ENCODE peak calls at places on chromosomes 7 and 10, in eight cellular contexts. P is PC-3, F is MM.1S, R is SK-N-SH, U is HCT116, C is hepatocyte, I is GM23338, L is GM23248. N is an unnamed sample. For H3K9me2, the result is how much of the 10 kb centered on the place peaks cover.

GRCh38 chr10:66837990-66838389 is 87.8 kb upstream of the LRRTM3 start:
- DNase-seq in C (no peak), P (peak), L (peak), F (no peak), R (no peak), U (no peak), I (no peak), N (no peak)

GRCh38 chr7:46725838-46726237 is 804.8 kb upstream of the IGFBP3 start:
- DNase-seq in L (peak), C (no peak), P (peak), U (no peak), I (no peak), F (no peak), R (no peak), N (no peak)

GRCh38 chr7:79149831-79150230 is 303.6 kb downstream of the MAGI2 start:
- DNase-seq in P (peak), U (no peak), F (no peak), C (no peak), I (no peak), R (no peak), L (no peak), N (no peak)

GRCh38 chr10:8544057-8544380 is 489.5 kb downstream of the GATA3 start:
- DNase-seq in P (peak), L (no peak), I (no peak), R (no peak), C (peak), F (no peak), U (no peak), N (no peak)

GRCh38 chr7:6588566-6588965 is 1.3 kb upstream of the INTS15 start:
- DNase-seq in F (no peak), C (no peak), R (no peak), P (no peak), L (no peak), I (no peak), U (no peak), N (no peak)

GRCh38 chr10:91672021-91672608 is 39.2 kb upstream of the PPP1R3C start:
- DNase-seq in I (peak), R (peak), C (peak), F (no peak), L (peak), P (peak), U (no peak), N (no peak)

GRCh38 chr7:80070391-80070790 is 64.2 kb upstream of the GNAI1 start:
- DNase-seq in R (no peak), L (peak), I (no peak), P (no peak), F (no peak), C (no peak), U (no peak), N (no peak)

GRCh38 chr7:115306541-115306940 is 384.6 kb downstream of the MDFIC start:
- DNase-seq in F (no peak), L (no peak), R (no peak), P (no peak), C (no peak), I (no peak), U (no peak), N (no peak)

GRCh38 chr7:50369408-50370026 is 65.0 kb downstream of the IKZF1 start:
- DNase-seq in U (peak), P (peak), L (peak), C (no peak), F (peak), R (peak), I (peak), N (peak)

GRCh38 chr7:28729276-28729675 is 228.9 kb downstream of the TRIL start:
- DNase-seq in F (no peak), I (no peak), R (no peak), L (peak), P (peak), C (no peak), U (no peak), N (no peak)

GRCh38 chr7:153476166-153476565 is 576.0 kb upstream of the DPP6 start:
- DNase-seq in F (no peak), I (no peak), U (no peak), C (no peak), R (no peak), L (no peak), P (no peak), N (no peak)

GRCh38 chr7:45697576-45698136 is 123.5 kb downstream of the ADCY1 start:
- DNase-seq in F (no peak), P (no peak), I (no peak), U (no peak), R (no peak), L (peak), C (no peak), N (no peak)

GRCh38 chr10:80150172-80150571 is 17.6 kb downstream of the PLAC9 start:
- DNase-seq in L (no peak), P (no peak), C (no peak), R (no peak), I (no peak), U (no peak), F (no peak), N (no peak)

GRCh38 chr10:117531371-117532002 is 11.1 kb upstream of the EMX2 start:
- DNase-seq in F (no peak), I (no peak), U (no peak), C (no peak), R (no peak), L (no peak), P (no peak), N (no peak)

GRCh38 chr7:149494738-149495368 is 2.8 kb downstream of the ZNF746 start:
- DNase-seq in I (no peak), U (no peak), L (peak), P (no peak), C (no peak), F (no peak), R (no peak), N (no peak)

GRCh38 chr10:22649390-22649841 is 65.0 kb downstream of the PIP4K2A start:
- DNase-seq in I (no peak), C (no peak), F (no peak), P (no peak), U (no peak), R (no peak), L (no peak), N (no peak)

GRCh38 chr10:70649526-70649925 is 22.8 kb upstream of the ADAMTS14 start:
- DNase-seq in U (no peak), I (no peak), P (peak), C (no peak), R (no peak), F (no peak), L (peak), N (no peak)

GRCh38 chr7:138282997-138283396 is 177.1 kb upstream of the TRIM24 start:
- DNase-seq in L (no peak), U (no peak), F (no peak), C (no peak), R (no peak), P (no peak), I (no peak), N (no peak)

GRCh38 chr10:132172091-132173066 is 14.4 kb upstream of the DPYSL4 start:
- DNase-seq in R (no peak), L (peak), U (no peak), P (no peak), I (no peak), F (no peak), C (no peak), N (no peak)

DNA sequence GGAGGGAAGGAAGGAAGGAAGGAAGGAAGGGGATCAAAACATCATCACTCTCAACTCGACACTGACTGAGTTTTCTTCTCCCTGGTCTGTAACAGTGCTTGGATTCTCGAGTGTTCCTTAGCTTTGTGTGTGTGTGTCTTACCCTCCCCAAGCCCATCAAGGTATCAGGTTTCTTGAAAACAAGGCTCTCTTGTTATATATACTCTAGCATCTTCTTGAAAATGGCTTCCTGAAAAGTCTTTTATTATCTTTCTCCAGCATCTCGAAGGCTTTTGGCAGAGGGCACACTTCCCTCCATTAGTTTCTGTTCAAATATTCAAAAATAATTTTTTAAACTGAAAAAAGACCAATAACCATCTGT is 13.4 kb downstream of the SERPINE1 start:
- DNase-seq in U (no peak), C (no peak), P (peak), F (no peak), R (no peak), L (peak), I (peak), N (no peak)
- H3K9me2 ChIP-seq in U (under half), C (under half), P (under half), F (under half), R (under half), L (under half), I (under half), N (under half)

DNA sequence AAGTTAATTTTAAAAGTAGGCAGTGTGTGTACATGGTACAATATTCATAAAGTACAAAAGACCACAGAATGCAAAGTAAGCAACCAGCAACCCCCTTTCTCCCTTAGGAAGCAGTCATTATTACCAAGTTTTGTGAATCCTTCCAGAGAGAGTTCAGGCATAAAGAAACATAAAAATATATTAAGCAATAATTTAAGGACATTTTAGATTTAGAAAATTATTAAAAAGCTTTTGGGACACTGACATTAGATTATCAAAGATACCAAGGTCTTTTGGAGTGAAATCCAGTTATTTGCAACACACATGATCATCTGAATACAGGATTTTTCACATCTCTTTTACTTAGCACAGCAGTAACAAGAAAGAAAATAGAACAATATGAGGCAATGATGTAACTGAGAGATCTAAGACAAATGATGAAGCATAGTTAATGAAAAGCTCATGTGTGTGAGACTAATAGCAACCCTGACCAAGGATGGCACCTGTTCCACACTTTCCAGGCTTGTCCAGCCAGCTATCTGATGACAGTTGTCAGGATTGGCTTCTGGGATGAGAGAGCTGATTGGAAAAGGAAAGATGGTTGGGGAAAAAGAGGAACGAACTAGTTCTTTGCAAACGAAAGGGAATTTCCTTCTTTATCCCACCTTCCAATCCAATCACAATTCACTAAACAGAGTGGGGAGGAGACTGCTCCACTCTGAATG is 115.5 kb upstream of the LAMB4 start:
- DNase-seq in C (no peak), F (no peak), L (no peak), I (no peak), R (no peak), U (no peak), P (no peak), N (no peak)
- H2AFZ ChIP-seq in C (no peak), F (peak), L (peak), I (peak), R (peak), U (peak), P (peak), N (no peak)

GRCh38 chr7:117044664-117045063 is 91.4 kb downstream of the ST7 start:
- DNase-seq in R (no peak), F (no peak), U (no peak), L (no peak), P (no peak), C (no peak), I (no peak), N (no peak)

GRCh38 chr7:117045927-117046710 is 92.8 kb downstream of the ST7 start:
- DNase-seq in I (no peak), F (no peak), U (no peak), C (no peak), P (no peak), L (no peak), R (no peak), N (no peak)

GRCh38 chr7:117041007-117041406 is 87.7 kb downstream of the ST7 start:
- DNase-seq in P (no peak), F (no peak), C (no peak), I (no peak), U (no peak), R (no peak), L (peak), N (no peak)

GRCh38 chr7:117041822-117042221 is 88.5 kb downstream of the ST7 start:
- DNase-seq in F (no peak), L (no peak), P (no peak), I (no peak), C (no peak), R (no peak), U (no peak), N (no peak)

DNA sequence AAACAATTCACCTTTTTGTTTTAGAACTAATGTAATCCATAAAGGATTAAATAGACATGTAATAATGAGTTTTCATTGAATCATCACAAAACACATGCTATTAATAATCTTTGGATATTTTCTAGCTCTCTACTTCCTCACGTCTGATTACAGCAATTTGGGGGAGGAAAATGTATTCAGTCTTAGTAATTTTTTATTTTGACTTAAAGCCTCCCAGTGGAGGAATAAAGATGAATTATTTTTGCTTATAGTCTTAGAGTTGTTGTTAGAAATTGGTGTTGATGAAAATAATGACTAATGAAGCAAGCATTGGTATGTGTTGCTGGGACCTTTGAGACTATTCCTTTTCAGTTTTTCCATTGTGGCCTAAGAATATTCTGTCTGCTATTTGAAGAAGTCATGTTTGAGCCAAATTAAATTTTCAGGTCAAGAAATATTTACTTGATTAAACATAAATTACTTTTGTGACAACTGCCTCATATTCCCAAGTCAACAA is 89.8 kb downstream of the ST7 start:
- DNase-seq in U (no peak), C (no peak), L (peak), R (no peak), P (no peak), I (no peak), F (no peak), N (no peak)
- TF ChIP-seq EZH2phosphoT487 in U (no peak), C (no peak), L (no peak), R (no peak), P (no peak), I (no peak), F (no peak), N (no peak)

GRCh38 chr10:115604627-115605026 is 511.5 kb downstream of the ATRNL1 start:
- DNase-seq in C (no peak), R (peak), L (no peak), U (no peak), F (no peak), I (no peak), P (no peak), N (no peak)

GRCh38 chr10:115606727-115607126 is 513.6 kb downstream of the ATRNL1 start:
- DNase-seq in F (no peak), I (no peak), C (no peak), L (no peak), R (no peak), P (no peak), U (no peak), N (no peak)

GRCh38 chr10:115606081-115606480 is 512.9 kb downstream of the ATRNL1 start:
- DNase-seq in I (no peak), L (no peak), U (no peak), C (no peak), P (no peak), F (no peak), R (no peak), N (no peak)
- H3K9me2 ChIP-seq in I (under half), L (under half), U (under half), C (under half), P (under half), F (under half), R (under half), N (under half)

DNA sequence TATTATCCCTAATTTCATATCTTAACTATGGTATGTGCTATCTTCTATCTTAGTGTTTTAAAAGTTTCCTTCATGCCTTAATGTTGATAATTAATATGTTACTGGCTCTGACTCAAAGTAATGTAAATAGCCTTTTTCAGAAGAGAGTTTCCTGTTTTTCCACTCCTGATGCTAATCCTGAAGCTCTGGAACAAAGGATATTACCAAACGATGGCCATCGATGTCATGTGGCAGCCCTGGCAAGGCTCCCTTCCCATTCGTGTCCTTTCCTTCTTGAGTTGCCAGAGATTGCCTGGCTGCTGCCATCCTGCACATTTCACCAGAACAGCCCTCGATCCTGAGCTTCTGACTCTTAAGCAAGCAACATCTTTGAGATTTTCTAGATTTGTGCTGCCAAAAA is 46.1 kb downstream of the RNF133 start:
- DNase-seq in I (no peak), R (no peak), P (peak), C (no peak), F (no peak), U (no peak), L (no peak), N (no peak)
- H2AFZ ChIP-seq in I (no peak), R (no peak), P (no peak), C (no peak), F (no peak), U (no peak), L (no peak), N (no peak)

DNA sequence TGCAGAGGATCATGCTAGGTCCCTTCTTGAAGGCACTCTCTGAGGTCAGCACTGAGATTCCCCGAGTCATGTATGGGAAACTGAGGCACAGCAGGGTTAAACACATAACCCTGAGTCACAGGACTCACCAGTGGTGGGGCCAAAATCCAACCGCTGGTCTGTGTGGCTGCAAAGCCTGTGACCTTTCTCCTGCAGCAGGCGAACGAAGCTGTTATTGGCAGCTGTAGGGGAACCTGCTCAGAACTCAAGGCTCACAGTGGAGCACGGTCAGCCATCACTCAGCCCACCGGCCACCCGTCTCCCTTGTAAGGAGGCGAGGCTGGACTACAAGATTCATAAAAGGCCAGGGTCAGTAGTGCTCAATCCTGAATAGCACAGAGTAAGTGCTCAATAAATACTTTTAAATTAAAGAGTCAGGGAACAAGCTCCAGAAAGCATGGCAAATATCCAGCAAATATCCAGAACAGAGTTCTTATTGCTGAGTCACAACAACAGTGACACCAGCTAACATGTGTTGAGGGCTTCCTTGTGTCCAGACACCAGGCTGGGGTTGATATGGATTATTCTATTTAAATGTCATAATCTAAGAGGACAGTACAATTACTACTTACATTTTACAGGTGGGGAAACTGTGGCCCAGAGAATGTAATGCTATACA is 34.9 kb downstream of the CHST15 start:
- DNase-seq in C (no peak), L (no peak), R (no peak), U (no peak), I (no peak), F (no peak), P (peak), N (no peak)
- TF ChIP-seq EZH2phosphoT487 in C (no peak), L (no peak), R (no peak), U (no peak), I (no peak), F (no peak), P (no peak), N (no peak)

GRCh38 chr7:102991540-102992214 is 78.9 kb downstream of the LRRC17 start:
- DNase-seq in C (peak), P (peak), F (no peak), I (no peak), R (peak), U (peak), L (peak), N (no peak)
- H3K9me2 ChIP-seq in C (under half), P (under half), F (under half), I (under half), R (under half), U (under half), L (under half), N (under half)

N was measured in OCI-LY7.